ENCODE peak calls at places on chromosomes 1 and 21, in six cellular contexts. L is mesenchymal stem cell, H is IMR-90, T is H1, B is trophoblast cell, P is neuronal stem cell. Z is an unnamed sample.

GRCh38 chr1:70675737-70676156 is 264.7 kb downstream of the CTH start:
- DNase-seq in L (no peak), H (no peak), T (peak), B (no peak), P (no peak), Z (peak)

GRCh38 chr1:215055281-215055935 is 27.1 kb upstream of the KCNK2 start:
- DNase-seq in L (no peak), H (peak), T (no peak), B (peak), P (no peak), Z (no peak)

GRCh38 chr1:75265792-75266191 is 131.6 kb downstream of the LHX8 start:
- DNase-seq in L (peak), H (peak), T (no peak), B (peak), P (peak), Z (no peak)

GRCh38 chr1:110328274-110328673 is 10.9 kb upstream of the RBM15 start:
- DNase-seq in L (no peak), H (peak), T (no peak), B (peak), P (no peak), Z (no peak)

GRCh38 chr1:21241761-21242581 is 48.3 kb downstream of the ECE1 start:
- DNase-seq in L (no peak), H (peak), T (no peak), B (peak), P (no peak), Z (no peak)

GRCh38 chr1:91605566-91605965 is 104.9 kb downstream of the CDC7 start:
- DNase-seq in L (no peak), H (no peak), T (no peak), B (no peak), P (no peak), Z (no peak)

GRCh38 chr1:8580566-8580965 is 236.9 kb downstream of the RERE start:
- DNase-seq in L (no peak), H (no peak), T (no peak), B (no peak), P (no peak), Z (no peak)

GRCh38 chr1:227766015-227766634 is 30.9 kb downstream of the SNAP47 start:
- DNase-seq in L (no peak), H (peak), T (no peak), B (peak), P (no peak), Z (no peak)

GRCh38 chr1:109786107-109786470 is 22.4 kb upstream of the EPS8L3 start:
- DNase-seq in L (no peak), H (no peak), T (no peak), B (no peak), P (no peak), Z (no peak)

GRCh38 chr21:41823166-41823565 is 56.0 kb downstream of the PRDM15 start:
- DNase-seq in L (no peak), H (no peak), T (no peak), B (no peak), P (no peak), Z (no peak)

GRCh38 chr1:94925561-94926364 is 1.1 kb downstream of the CNN3 start:
- DNase-seq in L (peak), H (peak), T (peak), B (peak), P (peak), Z (peak)

GRCh38 chr1:94103608-94104007 is 17.3 kb downstream of the ABCA4 start:
- DNase-seq in L (no peak), H (no peak), T (no peak), B (no peak), P (no peak), Z (no peak)

GRCh38 chr21:25039461-25040380 is 567.6 kb downstream of the MRPL39 start:
- DNase-seq in L (no peak), H (peak), T (no peak), B (no peak), P (peak), Z (no peak)

GRCh38 chr1:181251001-181251712 is 162.7 kb downstream of the IER5 start:
- DNase-seq in L (no peak), H (peak), T (no peak), B (no peak), P (no peak), Z (no peak)

GRCh38 chr1:175332515-175332914 is 139.9 kb upstream of the KIAA0040 start:
- DNase-seq in L (no peak), H (no peak), T (no peak), B (no peak), P (no peak), Z (no peak)

GRCh38 chr21:15291621-15292266 is 226.9 kb upstream of the NRIP1 start:
- DNase-seq in L (no peak), H (no peak), T (no peak), B (peak), P (no peak), Z (no peak)

GRCh38 chr1:6212193-6212959 is 6.5 kb downstream of the RNF207 start:
- DNase-seq in L (no peak), H (no peak), T (no peak), B (no peak), P (no peak), Z (no peak)

GRCh38 chr21:34077888-34078287 is 4.5 kb downstream of the MRPS6 start:
- DNase-seq in L (no peak), H (no peak), T (no peak), B (no peak), P (no peak), Z (no peak)

GRCh38 chr1:87331319-87332269 is 2.9 kb downstream of the LMO4 start:
- DNase-seq in L (peak), H (peak), T (peak), B (peak), P (peak), Z (peak)

GRCh38 chr1:171433451-171433850 is 51.9 kb upstream of the PRRC2C start:
- DNase-seq in L (peak), H (peak), T (no peak), B (no peak), P (no peak), Z (no peak)

GRCh38 chr1:181587870-181588438 is 104.6 kb downstream of the CACNA1E start:
- DNase-seq in L (no peak), H (no peak), T (peak), B (peak), P (no peak), Z (peak)

GRCh38 chr1:5389101-5389885 is 602.9 kb downstream of the NPHP4 start:
- DNase-seq in L (no peak), H (no peak), T (no peak), B (no peak), P (no peak), Z (no peak)

GRCh38 chr1:35640380-35641232 is 720 bp downstream of the PSMB2 start:
- DNase-seq in L (no peak), H (no peak), T (no peak), B (peak), P (no peak), Z (no peak)

GRCh38 chr1:17621691-17622090 is 82.2 kb downstream of the ARHGEF10L start:
- DNase-seq in L (no peak), H (no peak), T (no peak), B (no peak), P (no peak), Z (no peak)
- H3K14ac ChIP-seq in L (no peak), H (no peak), T (no peak), B (no peak), P (no peak), Z (no peak)

GRCh38 chr1:221308534-221309511 is 429.6 kb downstream of the HLX start:
- DNase-seq in L (no peak), H (no peak), T (no peak), B (no peak), P (no peak), Z (no peak)

GRCh38 chr1:221309711-221310110 is 430.5 kb downstream of the HLX start:
- DNase-seq in L (no peak), H (no peak), T (no peak), B (no peak), P (no peak), Z (no peak)

GRCh38 chr1:221306239-221306638 is 427.0 kb downstream of the HLX start:
- DNase-seq in L (no peak), H (no peak), T (no peak), B (no peak), P (no peak), Z (no peak)

GRCh38 chr1:221315330-221315729 is 426.6 kb downstream of the DUSP10 start:
- DNase-seq in L (peak), H (peak), T (no peak), B (no peak), P (no peak), Z (no peak)

GRCh38 chr1:221310180-221310579 is 430.9 kb downstream of the HLX start:
- DNase-seq in L (no peak), H (no peak), T (no peak), B (no peak), P (no peak), Z (no peak)
- H3K14ac ChIP-seq in L (no peak), H (no peak), T (no peak), B (no peak), P (no peak), Z (no peak)

DNA sequence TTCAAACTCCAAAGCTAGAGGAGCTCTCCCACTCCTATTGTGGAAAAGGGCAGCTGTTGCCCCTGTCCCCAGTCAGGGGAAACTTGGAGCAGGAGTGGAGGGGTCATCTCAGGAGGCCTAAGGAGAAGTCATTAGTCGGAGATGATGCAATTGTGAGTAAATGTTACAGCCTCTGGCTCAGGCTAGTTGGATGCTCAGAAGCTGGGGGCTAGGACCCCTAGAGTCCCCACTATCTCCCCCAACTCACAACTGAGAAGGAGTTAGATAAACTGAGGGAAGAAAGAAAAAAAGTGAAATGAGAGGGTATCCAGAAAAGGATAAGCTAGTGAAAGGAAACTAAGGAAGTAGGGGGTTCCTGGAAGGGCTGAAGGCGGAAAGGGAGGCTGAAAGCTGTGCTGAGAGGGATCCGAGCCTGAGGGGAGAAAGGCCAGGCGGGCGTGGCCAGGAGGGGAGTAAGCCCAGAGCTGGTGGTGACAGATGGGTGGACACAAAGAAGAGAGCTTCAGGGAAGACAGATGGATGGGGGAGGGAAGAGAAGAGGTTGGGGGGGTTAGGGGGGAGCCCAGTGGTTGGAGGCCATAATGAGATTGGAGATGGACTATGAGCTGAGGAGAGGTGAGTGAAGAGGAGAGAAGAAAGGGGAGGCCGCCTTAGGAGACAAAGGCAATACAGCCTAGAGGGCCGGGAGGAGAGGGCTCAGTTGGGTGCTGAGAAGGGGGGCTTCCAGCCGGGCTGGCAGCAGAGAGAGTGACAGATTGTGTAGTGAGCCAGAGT is 4.5 kb upstream of the NHLH1 start:
- DNase-seq in L (no peak), H (no peak), T (no peak), B (no peak), P (no peak), Z (no peak)
- H3K14ac ChIP-seq in L (no peak), H (peak), T (no peak), B (no peak), P (no peak), Z (no peak)

GRCh38 chr21:44800971-44801467 is 601 bp downstream of the UBE2G2 start:
- DNase-seq in L (peak), H (peak), T (no peak), B (peak), P (no peak), Z (no peak)

GRCh38 chr21:44802396-44803153 is 955 bp upstream of the UBE2G2 start:
- DNase-seq in L (peak), H (no peak), T (no peak), B (no peak), P (no peak), Z (no peak)

GRCh38 chr21:44800103-44800502 is 1.5 kb downstream of the UBE2G2 start:
- DNase-seq in L (peak), H (peak), T (no peak), B (peak), P (no peak), Z (no peak)

GRCh38 chr21:44803651-44804050 is 2.0 kb upstream of the UBE2G2 start:
- DNase-seq in L (no peak), H (no peak), T (no peak), B (no peak), P (no peak), Z (no peak)

DNA sequence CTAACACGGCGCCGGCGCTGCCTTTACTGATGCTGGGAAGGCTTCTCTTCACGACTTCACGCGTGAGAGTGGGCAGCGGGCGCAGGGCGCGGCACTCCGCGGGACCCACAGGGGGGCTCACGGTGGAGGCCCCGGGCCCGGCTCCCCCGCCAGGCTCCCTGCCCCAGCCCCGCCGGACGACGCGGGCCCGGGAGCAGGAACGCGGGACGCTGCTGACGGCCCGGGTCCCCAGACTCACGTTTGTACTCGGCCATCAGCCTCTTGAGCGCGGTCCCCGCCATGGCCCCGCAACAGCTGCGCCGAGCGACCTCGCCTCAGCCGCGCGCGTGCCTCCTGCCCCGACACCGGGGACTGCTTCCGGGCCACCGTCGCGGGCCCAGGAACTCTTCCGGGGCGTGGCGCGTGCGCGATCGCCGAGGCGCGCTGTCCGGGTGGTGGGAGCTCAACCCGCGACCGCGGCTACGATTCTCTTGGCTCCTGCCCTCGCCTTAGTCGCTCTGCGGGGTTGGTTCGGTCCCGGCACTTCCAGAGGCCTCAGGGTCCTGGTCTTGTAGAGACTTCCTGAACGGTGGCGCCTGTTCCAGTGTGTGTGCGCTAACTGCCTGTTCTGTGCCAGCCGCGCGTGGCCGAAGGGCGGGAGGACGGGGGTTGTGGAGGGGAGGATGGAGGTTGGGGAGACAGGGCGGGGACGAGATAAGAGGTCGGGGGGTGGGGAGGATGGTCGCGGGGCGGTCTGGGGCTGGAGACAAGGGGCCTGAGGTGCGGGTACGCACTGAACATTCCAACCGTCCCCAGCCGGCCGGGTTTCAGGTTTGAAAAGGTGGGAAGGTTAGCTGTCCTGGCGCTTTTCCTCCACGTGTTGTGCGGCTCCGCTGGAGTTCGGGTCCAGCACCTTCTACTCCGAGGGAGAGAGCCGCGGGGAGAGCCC is at the start of gene UBE2G2:
- DNase-seq in L (peak), H (peak), T (peak), B (peak), P (peak), Z (peak)
- H3K14ac ChIP-seq in L (no peak), H (peak), T (no peak), B (peak), P (no peak), Z (peak)

DNA sequence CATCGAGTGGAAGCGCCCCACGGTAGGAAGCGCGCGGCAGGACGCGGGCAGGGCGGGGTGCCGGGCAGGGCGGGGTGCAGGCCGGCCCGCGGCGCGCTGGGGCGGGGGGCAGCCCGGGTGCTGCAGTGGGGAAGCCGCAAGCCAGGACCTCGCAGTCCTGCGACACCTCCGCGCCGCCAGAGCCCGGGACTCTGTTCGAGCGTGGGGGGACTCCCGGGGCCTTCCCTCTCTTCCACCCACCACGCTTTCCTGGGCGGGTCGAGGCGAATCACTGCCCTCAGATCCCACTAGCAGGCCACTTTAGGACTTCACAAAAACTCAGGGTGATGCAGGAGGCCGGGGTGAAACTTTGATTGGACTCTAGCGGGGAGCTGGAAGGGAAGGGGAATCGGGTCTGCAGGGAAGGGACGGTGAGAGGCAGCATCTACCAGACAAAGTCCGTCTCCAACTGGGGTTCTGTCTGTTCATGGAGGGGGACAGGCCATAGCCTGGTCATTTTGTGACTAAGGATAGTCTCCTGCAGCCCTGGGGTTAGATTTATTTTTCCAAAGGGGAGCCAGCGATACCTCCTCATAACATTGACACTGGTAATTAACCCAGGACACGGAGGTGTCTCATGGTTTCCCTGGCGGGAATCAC is 636 bp downstream of the CAPN2 start:
- DNase-seq in L (no peak), H (no peak), T (peak), B (no peak), P (no peak), Z (peak)
- H3K14ac ChIP-seq in L (no peak), H (peak), T (no peak), B (peak), P (no peak), Z (peak)

GRCh38 chr1:30161953-30162352 is 561.4 kb downstream of the MATN1 start:
- DNase-seq in L (no peak), H (no peak), T (no peak), B (no peak), P (no peak), Z (no peak)

GRCh38 chr1:30166194-30166593 is 557.2 kb downstream of the MATN1 start:
- DNase-seq in L (no peak), H (no peak), T (no peak), B (no peak), P (no peak), Z (no peak)

GRCh38 chr1:30164693-30165092 is 558.7 kb downstream of the MATN1 start:
- DNase-seq in L (no peak), H (no peak), T (no peak), B (no peak), P (no peak), Z (no peak)

GRCh38 chr1:30162565-30162964 is 560.8 kb downstream of the MATN1 start:
- DNase-seq in L (no peak), H (no peak), T (no peak), B (no peak), P (no peak), Z (no peak)

DNA sequence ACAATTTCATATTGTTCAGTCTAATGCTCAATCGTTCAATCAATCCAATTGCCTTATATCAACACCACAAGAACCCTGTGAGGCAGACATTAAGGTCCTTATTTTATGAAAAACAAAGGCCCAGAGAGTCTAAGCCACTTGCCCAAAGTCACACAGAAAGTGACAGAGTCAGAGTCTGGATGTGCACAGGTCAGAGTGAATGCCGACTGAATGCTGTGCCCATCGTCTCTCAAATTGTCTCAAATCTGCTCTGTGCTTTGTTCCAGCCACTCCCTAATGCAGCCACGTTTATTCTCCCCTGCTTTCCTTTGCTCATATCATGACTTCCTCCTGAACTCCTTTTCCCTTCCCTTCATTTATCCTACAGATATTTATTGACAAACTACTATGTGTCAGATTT is 558.3 kb downstream of the MATN1 start:
- DNase-seq in L (no peak), H (no peak), T (no peak), B (no peak), P (no peak), Z (no peak)
- H3K14ac ChIP-seq in L (no peak), H (no peak), T (no peak), B (no peak), P (no peak), Z (no peak)

GRCh38 chr1:108692724-108693655 is 880 bp downstream of the PRPF38B start:
- DNase-seq in L (peak), H (peak), T (peak), B (peak), P (no peak), Z (no peak)
- H3K14ac ChIP-seq in L (no peak), H (peak), T (no peak), B (peak), P (peak), Z (peak)

GRCh38 chr1:234840843-234841242 is 230.9 kb upstream of the IRF2BP2 start:
- DNase-seq in L (no peak), H (no peak), T (no peak), B (no peak), P (no peak), Z (no peak)
- H3K14ac ChIP-seq in L (no peak), H (no peak), T (no peak), B (no peak), P (no peak), Z (no peak)